ENCODE peak calls at places on chromosome 9, in five cellular contexts. J, F, H, L and S are unnamed samples.
A peak's percentile ranks its signal among the peaks of the same experiment; 100 is the strongest.

GRCh38 chr9:13485068-13485596 is 205.6 kb upstream of the MPDZ start:
- DNase-seq in H (peak; percentile 61), L (peak; percentile 90), F (peak; percentile 85), J (no peak), S (peak; percentile 85)

GRCh38 chr9:77541055-77541454 is 107.1 kb downstream of the GNA14 start:
- DNase-seq in F (no peak), L (no peak), J (no peak), H (no peak), S (no peak)

GRCh38 chr9:21434202-21435014 is 5.8 kb upstream of the IFNA1 start:
- DNase-seq in L (peak; percentile 88), J (peak; percentile 46), H (peak; percentile 40), F (peak; percentile 93), S (peak; percentile 25)

GRCh38 chr9:111945216-111945615 is 48.6 kb downstream of the UGCG start:
- DNase-seq in L (peak; percentile 83), F (peak; percentile 69), J (no peak), H (no peak), S (no peak)

GRCh38 chr9:108017671-108018070 is 528.1 kb upstream of the KLF4 start:
- DNase-seq in J (no peak), H (peak; percentile 32), F (no peak), L (no peak), S (no peak)

GRCh38 chr9:93479726-93480125 is 26.3 kb upstream of the FAM120AOS start:
- DNase-seq in L (peak; percentile 55), J (no peak), F (peak; percentile 47), H (no peak), S (peak; percentile 23)

GRCh38 chr9:76292246-76292645 is 102.0 kb downstream of the RFK start:
- DNase-seq in J (no peak), L (peak; percentile 24), F (peak; percentile 37), H (no peak), S (no peak)

GRCh38 chr9:104748359-104749031 is 1.0 kb downstream of the NIPSNAP3A start:
- DNase-seq in F (peak; percentile 60), J (no peak), H (peak; percentile 26), L (peak; percentile 43), S (no peak)

GRCh38 chr9:127122176-127123151 is at the start of gene ANGPTL2:
- DNase-seq in H (peak; percentile 36), F (peak; percentile 95), J (no peak), L (peak; percentile 87), S (peak; percentile 89)

GRCh38 chr9:135887585-135888050 is 19.7 kb downstream of the CAMSAP1 start:
- DNase-seq in J (peak; percentile 82), H (no peak), L (no peak), F (no peak), S (no peak)

GRCh38 chr9:14317667-14318255 is 3.8 kb upstream of the NFIB start:
- DNase-seq in J (no peak), L (no peak), F (no peak), H (no peak), S (no peak)

GRCh38 chr9:82091100-82091499 is 102.5 kb downstream of the SPATA31D1 start:
- DNase-seq in L (peak; percentile 14), F (no peak), J (no peak), H (no peak), S (no peak)

GRCh38 chr9:135468866-135469521 is 10.6 kb upstream of the PPP1R26 start:
- DNase-seq in F (peak; percentile 72), J (no peak), L (peak; percentile 45), H (no peak), S (no peak)

GRCh38 chr9:134181648-134182034 is 17.3 kb upstream of the RNU6ATAC start:
- DNase-seq in H (no peak), J (peak; percentile 38), L (no peak), F (no peak), S (no peak)

GRCh38 chr9:72082536-72082935 is 22.1 kb upstream of the C9orf57 start:
- DNase-seq in F (no peak), H (no peak), J (no peak), L (no peak), S (no peak)

GRCh38 chr9:69469136-69469535 is 144.1 kb downstream of the ENTREP1 start:
- DNase-seq in F (no peak), L (no peak), H (no peak), J (no peak), S (no peak)

GRCh38 chr9:26326473-26327044 is 566.0 kb downstream of the CAAP1 start:
- DNase-seq in L (peak; percentile 70), H (peak; percentile 40), J (no peak), F (peak; percentile 72), S (no peak)

GRCh38 chr9:33718987-33719386 is 76.4 kb upstream of the PRSS3 start:
- DNase-seq in F (peak; percentile 68), H (no peak), J (no peak), L (peak; percentile 4), S (no peak)

GRCh38 chr9:4508246-4508906 is 18.1 kb downstream of the SLC1A1 start:
- DNase-seq in L (peak; percentile 76), F (peak; percentile 90), J (no peak), H (peak; percentile 81), S (no peak)

GRCh38 chr9:96567203-96567700 is 52.4 kb downstream of the CDC14B start:
- DNase-seq in H (no peak), L (peak; percentile 35), J (no peak), F (peak; percentile 70), S (no peak)

GRCh38 chr9:112558476-112558875 is 71.8 kb downstream of the KIAA1958 start:
- DNase-seq in J (no peak), F (peak; percentile 87), H (peak; percentile 35), L (no peak), S (no peak)

GRCh38 chr9:96495341-96495740 is 45.4 kb downstream of the HABP4 start:
- DNase-seq in F (peak; percentile 79), L (peak; percentile 91), J (no peak), H (peak; percentile 55), S (peak; percentile 58)

GRCh38 chr9:94554078-94554438 is 825 bp upstream of the PCAT7 start:
- DNase-seq in F (no peak), J (no peak), H (no peak), L (no peak), S (no peak)
- H3K4me3 ChIP-seq in F (no peak overlapping the region), J (no peak overlapping the region), H (no peak overlapping the region), L (no peak overlapping the region), S (no peak overlapping the region)

GRCh38 chr9:122213102-122213588 is 15.6 kb downstream of the LHX6 start:
- DNase-seq in F (no peak), J (no peak), L (no peak), H (no peak), S (no peak)
- H3K4me3 ChIP-seq in F (peak overlapping the region; percentile 25), J (peak overlapping the region; percentile 35), L (no peak overlapping the region), H (peak overlapping the region; percentile 51), S (peak overlapping the region; percentile 39)

GRCh38 chr9:131736440-131736839 is 3.4 kb downstream of the RAPGEF1 start:
- DNase-seq in H (no peak), J (no peak), F (no peak), L (no peak), S (no peak)
- H3K4me3 ChIP-seq in H (no peak overlapping the region), J (no peak overlapping the region), F (no peak overlapping the region), L (no peak overlapping the region), S (no peak overlapping the region)

GRCh38 chr9:70563437-70564204 is 149.2 kb upstream of the KLF9 start:
- DNase-seq in L (peak; percentile 88), J (peak; percentile 49), F (peak; percentile 72), H (peak; percentile 56), S (peak; percentile 67)
- H3K4me3 ChIP-seq in L (no peak overlapping the region), J (no peak overlapping the region), F (peak overlapping the region; percentile 34), H (no peak overlapping the region), S (no peak overlapping the region)

DNA sequence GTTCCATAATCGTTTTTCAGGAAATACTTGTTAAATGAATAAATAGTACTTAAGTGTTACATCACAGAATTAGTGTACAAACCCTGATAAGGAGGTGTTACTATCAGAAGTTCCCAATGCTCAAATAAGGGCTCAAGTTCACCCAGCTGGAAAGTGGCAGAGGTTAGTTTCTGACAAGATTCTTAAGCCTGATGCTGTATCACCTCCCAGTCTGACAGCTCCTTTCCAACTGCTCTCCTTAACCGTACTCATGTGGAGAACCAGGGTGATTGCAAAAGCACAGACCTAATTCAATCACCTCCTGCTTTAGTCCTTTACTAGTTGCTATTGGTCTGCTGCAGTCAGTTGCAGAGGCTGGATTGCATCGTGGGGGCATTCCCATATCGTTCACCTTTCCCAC is 100.4 kb upstream of the ZNF618 start:
- DNase-seq in L (peak; percentile 37), J (no peak), F (no peak), H (no peak), S (no peak)
- H3K4me3 ChIP-seq in L (no peak overlapping the region), J (no peak overlapping the region), F (no peak overlapping the region), H (no peak overlapping the region), S (no peak overlapping the region)

GRCh38 chr9:38065369-38066075 is 3.5 kb downstream of the SHB start:
- DNase-seq in F (no peak), J (no peak), L (no peak), H (no peak), S (no peak)
- H3K4me3 ChIP-seq in F (peak overlapping the region; percentile 99), J (no peak overlapping the region), L (peak overlapping the region; percentile 85), H (no peak overlapping the region), S (peak overlapping the region; percentile 77)

DNA sequence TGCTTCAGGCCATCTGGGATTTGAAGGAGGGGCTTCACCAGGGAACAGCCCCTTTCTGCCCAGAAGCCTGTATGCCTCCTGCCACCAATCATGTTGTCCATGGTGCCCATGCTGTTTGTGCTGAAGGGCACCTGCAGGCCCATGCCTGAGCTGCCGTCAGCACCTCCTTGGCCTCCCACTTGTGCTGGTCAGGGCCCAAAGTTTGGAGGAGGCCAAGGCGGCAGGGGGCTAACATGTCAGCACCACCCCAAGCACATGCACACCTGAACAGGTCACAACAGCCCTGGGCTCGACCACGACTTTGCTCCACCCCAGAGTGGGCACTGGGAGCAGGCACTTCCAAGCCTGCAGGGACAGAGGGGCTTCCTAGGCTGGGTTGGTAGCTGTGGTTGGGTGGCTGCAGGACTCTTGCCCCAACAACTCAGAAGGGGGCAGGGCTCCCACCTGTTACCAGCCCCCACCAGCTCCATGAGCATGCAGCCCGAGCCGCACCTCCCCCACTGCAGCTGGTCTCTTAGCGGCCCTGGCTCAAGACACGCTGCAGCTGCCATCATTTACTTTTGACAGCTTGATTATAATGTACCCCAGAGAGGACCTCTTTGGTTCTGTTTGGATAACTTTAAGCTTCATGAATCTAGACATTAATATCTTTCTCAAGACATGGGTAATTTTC is 19.8 kb upstream of the NFIL3 start:
- DNase-seq in J (no peak), H (no peak), L (no peak), F (no peak), S (no peak)
- H3K4me3 ChIP-seq in J (no peak overlapping the region), H (no peak overlapping the region), L (no peak overlapping the region), F (no peak overlapping the region), S (no peak overlapping the region)

DNA sequence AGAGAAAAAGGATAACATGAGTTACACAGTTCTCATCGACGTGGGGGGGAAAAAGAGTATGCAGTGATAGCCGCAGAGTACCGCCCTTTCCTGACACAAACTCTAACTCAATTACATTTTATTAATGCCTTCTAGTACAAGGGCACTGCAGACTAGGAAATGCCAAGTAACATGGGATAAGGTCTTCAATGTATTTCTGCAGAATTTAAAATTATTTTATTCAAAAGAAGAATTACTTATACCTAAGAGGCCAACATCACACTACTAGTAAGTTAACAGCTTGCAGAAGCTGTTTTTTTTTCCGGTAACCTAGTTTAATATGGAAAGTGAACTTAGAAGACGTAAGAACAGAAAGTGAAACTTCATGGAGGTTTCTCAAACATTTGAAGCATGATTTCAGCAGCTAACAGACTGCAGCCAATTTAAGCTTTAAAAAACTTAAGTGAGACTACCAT is 3.9 kb downstream of the SETX start:
- DNase-seq in J (no peak), F (peak; percentile 46), L (peak; percentile 56), H (no peak), S (no peak)
- H3K4me3 ChIP-seq in J (peak overlapping the region; percentile 31), F (peak overlapping the region; percentile 66), L (peak overlapping the region; percentile 17), H (no peak overlapping the region), S (no peak overlapping the region)